ENCODE peak calls at places on chromosomes 6 and 20, in eight cellular contexts. One of them, this sample, is unnamed.

GRCh38 chr6:15260099-15260821 is 14.4 kb downstream of the JARID2 start:
- DNase-seq in activated CD4-positive, alpha-beta T cell treated with anti-CD3 and anti-CD28 coated beads, Interleukin-2, amount 50 U/mL, for 24 hours: no peak
- DNase-seq in CD4-positive, alpha-beta T cell: no peak
- DNase-seq in nephron progenitor cell: no peak
- DNase-seq in HTR-8/SVneo: no peak
- DNase-seq in Daoy: no peak
- DNase-seq in CD4-positive, CD25-positive, alpha-beta regulatory T cell: no peak
- DNase-seq in A172: no peak
- DNase-seq in this sample: no peak

GRCh38 chr20:1618479-1618878 is 1.3 kb downstream of the SIRPB1 start:
- DNase-seq in CD4-positive, alpha-beta T cell: no peak
- DNase-seq in A172: no peak
- DNase-seq in HTR-8/SVneo: no peak
- DNase-seq in activated CD4-positive, alpha-beta T cell treated with anti-CD3 and anti-CD28 coated beads, Interleukin-2, amount 50 U/mL, for 24 hours: no peak
- DNase-seq in Daoy: no peak
- DNase-seq in CD4-positive, CD25-positive, alpha-beta regulatory T cell: no peak
- DNase-seq in nephron progenitor cell: no peak
- DNase-seq in this sample: no peak

GRCh38 chr6:41416165-41416837 is 80.9 kb downstream of the NCR2 start:
- DNase-seq in CD4-positive, alpha-beta T cell: no peak
- DNase-seq in A172: no peak
- DNase-seq in Daoy: no peak
- DNase-seq in nephron progenitor cell: no peak
- DNase-seq in HTR-8/SVneo: no peak
- DNase-seq in CD4-positive, CD25-positive, alpha-beta regulatory T cell: no peak
- DNase-seq in activated CD4-positive, alpha-beta T cell treated with anti-CD3 and anti-CD28 coated beads, Interleukin-2, amount 50 U/mL, for 24 hours: no peak
- DNase-seq in this sample: peak

GRCh38 chr6:109117346-109118035 is 22.2 kb downstream of the CEP57L1 start:
- DNase-seq in HTR-8/SVneo: no peak
- DNase-seq in A172: no peak
- DNase-seq in CD4-positive, alpha-beta T cell: no peak
- DNase-seq in nephron progenitor cell: no peak
- DNase-seq in Daoy: no peak
- DNase-seq in activated CD4-positive, alpha-beta T cell treated with anti-CD3 and anti-CD28 coated beads, Interleukin-2, amount 50 U/mL, for 24 hours: no peak
- DNase-seq in CD4-positive, CD25-positive, alpha-beta regulatory T cell: no peak
- DNase-seq in this sample: no peak

GRCh38 chr6:18122128-18123093 is at the start of gene NHLRC1:
- DNase-seq in A172: no peak
- DNase-seq in CD4-positive, CD25-positive, alpha-beta regulatory T cell: peak
- DNase-seq in activated CD4-positive, alpha-beta T cell treated with anti-CD3 and anti-CD28 coated beads, Interleukin-2, amount 50 U/mL, for 24 hours: peak
- DNase-seq in CD4-positive, alpha-beta T cell: peak
- DNase-seq in Daoy: peak
- DNase-seq in HTR-8/SVneo: peak
- DNase-seq in nephron progenitor cell: peak
- DNase-seq in this sample: no peak

GRCh38 chr20:63349516-63349895 is 11.6 kb downstream of the CHRNA4 start:
- DNase-seq in HTR-8/SVneo: no peak
- DNase-seq in CD4-positive, alpha-beta T cell: no peak
- DNase-seq in nephron progenitor cell: no peak
- DNase-seq in A172: no peak
- DNase-seq in activated CD4-positive, alpha-beta T cell treated with anti-CD3 and anti-CD28 coated beads, Interleukin-2, amount 50 U/mL, for 24 hours: no peak
- DNase-seq in Daoy: no peak
- DNase-seq in CD4-positive, CD25-positive, alpha-beta regulatory T cell: no peak
- DNase-seq in this sample: no peak

GRCh38 chr6:4805553-4806307 is 29.5 kb downstream of the CDYL start:
- DNase-seq in CD4-positive, alpha-beta T cell: peak
- DNase-seq in A172: peak
- DNase-seq in HTR-8/SVneo: peak
- DNase-seq in nephron progenitor cell: peak
- DNase-seq in activated CD4-positive, alpha-beta T cell treated with anti-CD3 and anti-CD28 coated beads, Interleukin-2, amount 50 U/mL, for 24 hours: no peak
- DNase-seq in Daoy: peak
- DNase-seq in CD4-positive, CD25-positive, alpha-beta regulatory T cell: no peak
- DNase-seq in this sample: peak

GRCh38 chr6:23316131-23316530 is 746.8 kb downstream of the HDGFL1 start:
- DNase-seq in A172: no peak
- DNase-seq in CD4-positive, alpha-beta T cell: no peak
- DNase-seq in HTR-8/SVneo: no peak
- DNase-seq in activated CD4-positive, alpha-beta T cell treated with anti-CD3 and anti-CD28 coated beads, Interleukin-2, amount 50 U/mL, for 24 hours: no peak
- DNase-seq in CD4-positive, CD25-positive, alpha-beta regulatory T cell: no peak
- DNase-seq in Daoy: peak
- DNase-seq in nephron progenitor cell: no peak
- DNase-seq in this sample: no peak

GRCh38 chr6:101396552-101397173 is 3.2 kb downstream of the GRIK2 start:
- DNase-seq in CD4-positive, CD25-positive, alpha-beta regulatory T cell: peak
- DNase-seq in nephron progenitor cell: peak
- DNase-seq in Daoy: peak
- DNase-seq in HTR-8/SVneo: no peak
- DNase-seq in CD4-positive, alpha-beta T cell: no peak
- DNase-seq in activated CD4-positive, alpha-beta T cell treated with anti-CD3 and anti-CD28 coated beads, Interleukin-2, amount 50 U/mL, for 24 hours: no peak
- DNase-seq in A172: peak
- DNase-seq in this sample: no peak

GRCh38 chr6:83198486-83199172 is 5.5 kb downstream of the RWDD2A start:
- DNase-seq in activated CD4-positive, alpha-beta T cell treated with anti-CD3 and anti-CD28 coated beads, Interleukin-2, amount 50 U/mL, for 24 hours: no peak
- DNase-seq in A172: peak
- DNase-seq in HTR-8/SVneo: no peak
- DNase-seq in CD4-positive, alpha-beta T cell: no peak
- DNase-seq in nephron progenitor cell: no peak
- DNase-seq in CD4-positive, CD25-positive, alpha-beta regulatory T cell: no peak
- DNase-seq in Daoy: peak
- DNase-seq in this sample: no peak

GRCh38 chr6:6781172-6781876 is 192.8 kb downstream of the LY86 start:
- DNase-seq in CD4-positive, CD25-positive, alpha-beta regulatory T cell: no peak
- DNase-seq in activated CD4-positive, alpha-beta T cell treated with anti-CD3 and anti-CD28 coated beads, Interleukin-2, amount 50 U/mL, for 24 hours: no peak
- DNase-seq in nephron progenitor cell: no peak
- DNase-seq in A172: peak
- DNase-seq in HTR-8/SVneo: peak
- DNase-seq in Daoy: peak
- DNase-seq in CD4-positive, alpha-beta T cell: no peak
- DNase-seq in this sample: no peak

GRCh38 chr6:170135041-170135440 is 155.8 kb downstream of the DLL1 start:
- DNase-seq in nephron progenitor cell: no peak
- DNase-seq in Daoy: no peak
- DNase-seq in HTR-8/SVneo: no peak
- DNase-seq in activated CD4-positive, alpha-beta T cell treated with anti-CD3 and anti-CD28 coated beads, Interleukin-2, amount 50 U/mL, for 24 hours: no peak
- DNase-seq in A172: no peak
- DNase-seq in CD4-positive, CD25-positive, alpha-beta regulatory T cell: no peak
- DNase-seq in CD4-positive, alpha-beta T cell: no peak
- DNase-seq in this sample: no peak

GRCh38 chr6:90068264-90068663 is 174.0 kb downstream of the GJA10 start:
- DNase-seq in CD4-positive, CD25-positive, alpha-beta regulatory T cell: no peak
- DNase-seq in activated CD4-positive, alpha-beta T cell treated with anti-CD3 and anti-CD28 coated beads, Interleukin-2, amount 50 U/mL, for 24 hours: no peak
- DNase-seq in CD4-positive, alpha-beta T cell: no peak
- DNase-seq in nephron progenitor cell: no peak
- DNase-seq in HTR-8/SVneo: peak
- DNase-seq in Daoy: peak
- DNase-seq in A172: peak
- DNase-seq in this sample: no peak

GRCh38 chr6:160992323-160993314 is 1.1 kb downstream of the MAP3K4 start:
- DNase-seq in A172: peak
- DNase-seq in Daoy: peak
- DNase-seq in nephron progenitor cell: peak
- DNase-seq in CD4-positive, alpha-beta T cell: no peak
- DNase-seq in HTR-8/SVneo: peak
- DNase-seq in CD4-positive, CD25-positive, alpha-beta regulatory T cell: peak
- DNase-seq in activated CD4-positive, alpha-beta T cell treated with anti-CD3 and anti-CD28 coated beads, Interleukin-2, amount 50 U/mL, for 24 hours: peak
- DNase-seq in this sample: peak

GRCh38 chr6:2986722-2987196 is 12.9 kb upstream of the NQO2 start:
- DNase-seq in CD4-positive, alpha-beta T cell: no peak
- DNase-seq in A172: peak
- DNase-seq in CD4-positive, CD25-positive, alpha-beta regulatory T cell: no peak
- DNase-seq in activated CD4-positive, alpha-beta T cell treated with anti-CD3 and anti-CD28 coated beads, Interleukin-2, amount 50 U/mL, for 24 hours: no peak
- DNase-seq in HTR-8/SVneo: no peak
- DNase-seq in Daoy: peak
- DNase-seq in nephron progenitor cell: no peak
- DNase-seq in this sample: no peak

GRCh38 chr6:49979584-49979983 is 10.2 kb upstream of the DEFB113 start:
- DNase-seq in A172: peak
- DNase-seq in CD4-positive, alpha-beta T cell: no peak
- DNase-seq in Daoy: peak
- DNase-seq in nephron progenitor cell: no peak
- DNase-seq in HTR-8/SVneo: no peak
- DNase-seq in activated CD4-positive, alpha-beta T cell treated with anti-CD3 and anti-CD28 coated beads, Interleukin-2, amount 50 U/mL, for 24 hours: no peak
- DNase-seq in CD4-positive, CD25-positive, alpha-beta regulatory T cell: no peak
- DNase-seq in this sample: no peak

GRCh38 chr6:106097368-106098231 is 11.5 kb downstream of the PRDM1 start:
- DNase-seq in Daoy: no peak
- DNase-seq in activated CD4-positive, alpha-beta T cell treated with anti-CD3 and anti-CD28 coated beads, Interleukin-2, amount 50 U/mL, for 24 hours: peak
- DNase-seq in CD4-positive, alpha-beta T cell: peak
- DNase-seq in A172: no peak
- DNase-seq in HTR-8/SVneo: no peak
- DNase-seq in CD4-positive, CD25-positive, alpha-beta regulatory T cell: peak
- DNase-seq in nephron progenitor cell: no peak
- DNase-seq in this sample: no peak

GRCh38 chr6:37820713-37821069 is 1.2 kb downstream of the ZFAND3 start:
- DNase-seq in CD4-positive, alpha-beta T cell: no peak
- DNase-seq in A172: peak
- DNase-seq in Daoy: no peak
- DNase-seq in CD4-positive, CD25-positive, alpha-beta regulatory T cell: peak
- DNase-seq in nephron progenitor cell: no peak
- DNase-seq in activated CD4-positive, alpha-beta T cell treated with anti-CD3 and anti-CD28 coated beads, Interleukin-2, amount 50 U/mL, for 24 hours: no peak
- DNase-seq in HTR-8/SVneo: no peak
- DNase-seq in this sample: no peak

GRCh38 chr6:77292564-77293546 is 170.4 kb downstream of the HTR1B start:
- DNase-seq in nephron progenitor cell: no peak
- DNase-seq in CD4-positive, CD25-positive, alpha-beta regulatory T cell: no peak
- DNase-seq in activated CD4-positive, alpha-beta T cell treated with anti-CD3 and anti-CD28 coated beads, Interleukin-2, amount 50 U/mL, for 24 hours: no peak
- DNase-seq in CD4-positive, alpha-beta T cell: no peak
- DNase-seq in HTR-8/SVneo: peak
- DNase-seq in Daoy: no peak
- DNase-seq in A172: peak
- DNase-seq in this sample: no peak

GRCh38 chr20:41989935-41990635 is 371.9 kb upstream of the CHD6 start:
- DNase-seq in CD4-positive, CD25-positive, alpha-beta regulatory T cell: no peak
- DNase-seq in HTR-8/SVneo: no peak
- DNase-seq in CD4-positive, alpha-beta T cell: no peak
- DNase-seq in A172: no peak
- DNase-seq in nephron progenitor cell: no peak
- DNase-seq in activated CD4-positive, alpha-beta T cell treated with anti-CD3 and anti-CD28 coated beads, Interleukin-2, amount 50 U/mL, for 24 hours: no peak
- DNase-seq in Daoy: no peak
- DNase-seq in this sample: peak

GRCh38 chr20:9565910-9566550 is 51.6 kb downstream of the LAMP5 start:
- DNase-seq in CD4-positive, CD25-positive, alpha-beta regulatory T cell: no peak
- DNase-seq in HTR-8/SVneo: no peak
- DNase-seq in nephron progenitor cell: no peak
- DNase-seq in activated CD4-positive, alpha-beta T cell treated with anti-CD3 and anti-CD28 coated beads, Interleukin-2, amount 50 U/mL, for 24 hours: no peak
- DNase-seq in Daoy: no peak
- DNase-seq in A172: no peak
- DNase-seq in CD4-positive, alpha-beta T cell: no peak
- DNase-seq in this sample: no peak

GRCh38 chr6:165661416-165662001 is 1.5 kb downstream of the PDE10A start:
- DNase-seq in A172: no peak
- DNase-seq in activated CD4-positive, alpha-beta T cell treated with anti-CD3 and anti-CD28 coated beads, Interleukin-2, amount 50 U/mL, for 24 hours: no peak
- DNase-seq in HTR-8/SVneo: no peak
- DNase-seq in CD4-positive, CD25-positive, alpha-beta regulatory T cell: no peak
- DNase-seq in CD4-positive, alpha-beta T cell: no peak
- DNase-seq in Daoy: peak
- DNase-seq in nephron progenitor cell: peak
- DNase-seq in this sample: peak

GRCh38 chr6:116511424-116512131 is at the start of gene CALHM5:
- DNase-seq in nephron progenitor cell: no peak
- DNase-seq in activated CD4-positive, alpha-beta T cell treated with anti-CD3 and anti-CD28 coated beads, Interleukin-2, amount 50 U/mL, for 24 hours: no peak
- DNase-seq in HTR-8/SVneo: peak
- DNase-seq in CD4-positive, alpha-beta T cell: no peak
- DNase-seq in CD4-positive, CD25-positive, alpha-beta regulatory T cell: no peak
- DNase-seq in Daoy: peak
- DNase-seq in A172: peak
- DNase-seq in this sample: no peak

GRCh38 chr6:111936718-111937117 is 63.5 kb upstream of the FYN start:
- DNase-seq in HTR-8/SVneo: no peak
- DNase-seq in CD4-positive, CD25-positive, alpha-beta regulatory T cell: no peak
- DNase-seq in CD4-positive, alpha-beta T cell: no peak
- DNase-seq in activated CD4-positive, alpha-beta T cell treated with anti-CD3 and anti-CD28 coated beads, Interleukin-2, amount 50 U/mL, for 24 hours: no peak
- DNase-seq in A172: no peak
- DNase-seq in nephron progenitor cell: no peak
- DNase-seq in Daoy: no peak
- DNase-seq in this sample: no peak

GRCh38 chr20:8589956-8590355 is 457.9 kb downstream of the PLCB1 start:
- DNase-seq in activated CD4-positive, alpha-beta T cell treated with anti-CD3 and anti-CD28 coated beads, Interleukin-2, amount 50 U/mL, for 24 hours: no peak
- DNase-seq in CD4-positive, alpha-beta T cell: no peak
- DNase-seq in A172: no peak
- DNase-seq in CD4-positive, CD25-positive, alpha-beta regulatory T cell: no peak
- DNase-seq in nephron progenitor cell: no peak
- DNase-seq in Daoy: peak
- DNase-seq in HTR-8/SVneo: no peak
- DNase-seq in this sample: no peak

GRCh38 chr20:53735536-53736050 is 142.0 kb upstream of the ZNF217 start:
- DNase-seq in A172: peak
- DNase-seq in HTR-8/SVneo: peak
- DNase-seq in CD4-positive, alpha-beta T cell: no peak
- DNase-seq in nephron progenitor cell: no peak
- DNase-seq in Daoy: peak
- DNase-seq in activated CD4-positive, alpha-beta T cell treated with anti-CD3 and anti-CD28 coated beads, Interleukin-2, amount 50 U/mL, for 24 hours: no peak
- DNase-seq in CD4-positive, CD25-positive, alpha-beta regulatory T cell: no peak
- DNase-seq in this sample: no peak

GRCh38 chr20:9978395-9979004 is 56.3 kb upstream of the ANKEF1 start:
- DNase-seq in CD4-positive, alpha-beta T cell: no peak
- DNase-seq in A172: peak
- DNase-seq in Daoy: peak
- DNase-seq in activated CD4-positive, alpha-beta T cell treated with anti-CD3 and anti-CD28 coated beads, Interleukin-2, amount 50 U/mL, for 24 hours: peak
- DNase-seq in HTR-8/SVneo: peak
- DNase-seq in nephron progenitor cell: peak
- DNase-seq in CD4-positive, CD25-positive, alpha-beta regulatory T cell: peak
- DNase-seq in this sample: peak

GRCh38 chr20:38129893-38130609 is 35.0 kb downstream of the TGM2 start:
- DNase-seq in A172: no peak
- DNase-seq in Daoy: no peak
- DNase-seq in CD4-positive, CD25-positive, alpha-beta regulatory T cell: no peak
- DNase-seq in nephron progenitor cell: no peak
- DNase-seq in HTR-8/SVneo: no peak
- DNase-seq in CD4-positive, alpha-beta T cell: no peak
- DNase-seq in activated CD4-positive, alpha-beta T cell treated with anti-CD3 and anti-CD28 coated beads, Interleukin-2, amount 50 U/mL, for 24 hours: no peak
- DNase-seq in this sample: no peak

GRCh38 chr6:79079425-79080130 is 1.5 kb upstream of the PHIP start:
- DNase-seq in CD4-positive, alpha-beta T cell: no peak
- DNase-seq in A172: no peak
- DNase-seq in HTR-8/SVneo: no peak
- DNase-seq in nephron progenitor cell: no peak
- DNase-seq in activated CD4-positive, alpha-beta T cell treated with anti-CD3 and anti-CD28 coated beads, Interleukin-2, amount 50 U/mL, for 24 hours: no peak
- DNase-seq in Daoy: peak
- DNase-seq in CD4-positive, CD25-positive, alpha-beta regulatory T cell: no peak
- DNase-seq in this sample: no peak

GRCh38 chr6:150596439-150596838 is 3.2 kb upstream of the PLEKHG1 start:
- DNase-seq in A172: no peak
- DNase-seq in activated CD4-positive, alpha-beta T cell treated with anti-CD3 and anti-CD28 coated beads, Interleukin-2, amount 50 U/mL, for 24 hours: no peak
- DNase-seq in nephron progenitor cell: no peak
- DNase-seq in CD4-positive, CD25-positive, alpha-beta regulatory T cell: no peak
- DNase-seq in HTR-8/SVneo: no peak
- DNase-seq in Daoy: no peak
- DNase-seq in CD4-positive, alpha-beta T cell: no peak
- DNase-seq in this sample: no peak

GRCh38 chr6:42960243-42961019 is at the start of gene GNMT:
- DNase-seq in CD4-positive, alpha-beta T cell: peak
- DNase-seq in HTR-8/SVneo: no peak
- DNase-seq in activated CD4-positive, alpha-beta T cell treated with anti-CD3 and anti-CD28 coated beads, Interleukin-2, amount 50 U/mL, for 24 hours: no peak
- DNase-seq in CD4-positive, CD25-positive, alpha-beta regulatory T cell: peak
- DNase-seq in nephron progenitor cell: peak
- DNase-seq in Daoy: peak
- DNase-seq in A172: no peak
- DNase-seq in this sample: peak